ENCODE peak calls at places on chromosomes 3 and 15, in four cellular contexts. C is colonic mucosa, T is stomach, X is AG04450. N is an unnamed sample.

GRCh38 chr3:119653871-119654270 is 6.5 kb downstream of the POPDC2 start:
- DNase-seq in T (no peak), C (no peak), X (no peak), N (no peak)

GRCh38 chr3:142004025-142004424 is 127.6 kb downstream of the ATP1B3 start:
- DNase-seq in X (no peak), T (no peak), C (no peak), N (no peak)

GRCh38 chr3:123576119-123576518 is 8.7 kb downstream of the HACD2 start:
- DNase-seq in T (no peak), X (no peak), C (no peak), N (peak)

GRCh38 chr3:136463170-136463569 is 213.0 kb downstream of the PCCB start:
- DNase-seq in T (no peak), X (no peak), C (no peak), N (no peak)

GRCh38 chr3:141401584-141402475 is 33.5 kb downstream of the ZBTB38 start:
- DNase-seq in T (peak), C (peak), X (no peak), N (peak)

GRCh38 chr15:31435891-31436628 is 109.4 kb downstream of the KLF13 start:
- DNase-seq in T (no peak), C (peak), X (no peak), N (peak)

GRCh38 chr3:75171632-75172230 is 492.4 kb upstream of the FRG2C start:
- DNase-seq in C (no peak), T (no peak), X (no peak), N (peak)

GRCh38 chr3:98329392-98330124 is 24.1 kb upstream of the OR5K4 start:
- DNase-seq in T (peak), X (peak), C (peak), N (peak)

GRCh38 chr15:75123395-75123794 is 78.3 kb upstream of the C15orf39 start:
- DNase-seq in C (no peak), T (no peak), X (peak), N (peak)

GRCh38 chr15:43886558-43886957 is 59.8 kb downstream of the WDR76 start:
- DNase-seq in T (no peak), C (no peak), X (no peak), N (no peak)

GRCh38 chr3:161409069-161409468 is 37.8 kb upstream of the SPTSSB start:
- DNase-seq in C (peak), X (no peak), T (no peak), N (peak)

GRCh38 chr3:184171562-184171961 is 3.1 kb upstream of the AP2M1 start:
- DNase-seq in X (no peak), T (no peak), C (no peak), N (no peak)

GRCh38 chr3:111864821-111865656 is 6.0 kb downstream of the PHLDB2 start:
- DNase-seq in X (peak), C (no peak), T (no peak), N (peak)

GRCh38 chr15:80578206-80578595 is 116.9 kb upstream of the ABHD17C start:
- DNase-seq in C (no peak), T (no peak), X (no peak), N (no peak)

GRCh38 chr3:147616998-147617619 is 207.9 kb downstream of the ZIC1 start:
- DNase-seq in X (no peak), C (no peak), T (no peak), N (peak)

DNA sequence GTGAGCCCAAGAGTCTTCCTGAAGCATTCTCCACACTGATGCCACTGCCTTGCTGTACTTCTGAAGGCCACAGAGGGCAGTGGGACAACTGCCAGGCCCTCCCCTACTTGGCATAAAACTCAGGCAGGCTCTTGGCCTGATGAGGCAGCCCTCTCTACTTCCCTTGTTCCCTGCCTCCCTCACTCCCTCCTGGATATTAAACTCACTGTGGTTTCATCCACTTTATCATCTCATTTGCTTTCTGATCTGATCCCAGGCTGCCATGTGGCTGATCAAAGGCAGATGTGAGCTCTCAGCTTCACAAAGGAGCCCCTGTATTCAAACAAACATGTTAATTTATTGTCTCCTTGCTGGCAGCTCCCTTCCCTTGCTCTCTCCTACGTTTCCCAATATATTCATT is 533.5 kb downstream of the IGSF11 start:
- DNase-seq in C (peak), X (no peak), T (peak), N (no peak)
- TF ChIP-seq CTCF in C (no peak), X (no peak), T (no peak), N (no peak)

GRCh38 chr3:69251078-69251805 is 128.8 kb upstream of the LMOD3 start:
- DNase-seq in C (no peak), X (no peak), T (no peak), N (no peak)

GRCh38 chr3:69249001-69249400 is 126.6 kb upstream of the LMOD3 start:
- DNase-seq in C (no peak), T (no peak), X (no peak), N (no peak)

GRCh38 chr3:69248394-69248793 is 126.0 kb upstream of the LMOD3 start:
- DNase-seq in C (peak), T (no peak), X (no peak), N (no peak)

GRCh38 chr3:69252141-69252540 is 129.7 kb upstream of the LMOD3 start:
- DNase-seq in X (no peak), C (no peak), T (no peak), N (no peak)

DNA sequence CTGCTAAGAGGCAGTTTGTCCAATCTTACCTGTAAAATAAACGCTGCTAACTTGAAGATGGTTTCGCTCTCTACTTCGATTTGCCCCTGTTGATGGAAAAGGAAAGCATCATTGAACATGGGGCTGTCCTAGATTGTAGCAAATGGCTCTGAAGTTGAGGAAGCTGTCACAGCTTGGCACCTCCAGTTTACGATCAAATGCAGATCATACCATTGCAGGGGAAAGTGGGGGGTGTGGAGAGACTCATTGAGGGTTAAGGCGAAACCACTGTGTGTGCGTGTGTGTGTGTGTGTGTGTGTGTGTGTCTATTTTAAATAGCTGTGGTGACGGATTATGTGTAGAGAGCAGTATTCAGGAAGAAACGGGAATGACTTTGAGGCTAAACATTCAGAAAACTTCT is 127.6 kb upstream of the LMOD3 start:
- DNase-seq in X (no peak), T (peak), C (peak), N (peak)
- H3K4me3 ChIP-seq in X (no peak), T (peak), C (peak), N (no peak)

GRCh38 chr3:127573401-127573800 is 17.1 kb downstream of the TPRA1 start:
- DNase-seq in T (no peak), C (no peak), X (no peak), N (no peak)
- TF ChIP-seq CTCF in T (no peak), C (no peak), X (no peak), N (no peak)

GRCh38 chr15:63256433-63256884 is 20.9 kb upstream of the APH1B start:
- DNase-seq in C (no peak), X (no peak), T (no peak), N (peak)
- H3K4me3 ChIP-seq in C (no peak), X (no peak), T (no peak), N (no peak)

DNA sequence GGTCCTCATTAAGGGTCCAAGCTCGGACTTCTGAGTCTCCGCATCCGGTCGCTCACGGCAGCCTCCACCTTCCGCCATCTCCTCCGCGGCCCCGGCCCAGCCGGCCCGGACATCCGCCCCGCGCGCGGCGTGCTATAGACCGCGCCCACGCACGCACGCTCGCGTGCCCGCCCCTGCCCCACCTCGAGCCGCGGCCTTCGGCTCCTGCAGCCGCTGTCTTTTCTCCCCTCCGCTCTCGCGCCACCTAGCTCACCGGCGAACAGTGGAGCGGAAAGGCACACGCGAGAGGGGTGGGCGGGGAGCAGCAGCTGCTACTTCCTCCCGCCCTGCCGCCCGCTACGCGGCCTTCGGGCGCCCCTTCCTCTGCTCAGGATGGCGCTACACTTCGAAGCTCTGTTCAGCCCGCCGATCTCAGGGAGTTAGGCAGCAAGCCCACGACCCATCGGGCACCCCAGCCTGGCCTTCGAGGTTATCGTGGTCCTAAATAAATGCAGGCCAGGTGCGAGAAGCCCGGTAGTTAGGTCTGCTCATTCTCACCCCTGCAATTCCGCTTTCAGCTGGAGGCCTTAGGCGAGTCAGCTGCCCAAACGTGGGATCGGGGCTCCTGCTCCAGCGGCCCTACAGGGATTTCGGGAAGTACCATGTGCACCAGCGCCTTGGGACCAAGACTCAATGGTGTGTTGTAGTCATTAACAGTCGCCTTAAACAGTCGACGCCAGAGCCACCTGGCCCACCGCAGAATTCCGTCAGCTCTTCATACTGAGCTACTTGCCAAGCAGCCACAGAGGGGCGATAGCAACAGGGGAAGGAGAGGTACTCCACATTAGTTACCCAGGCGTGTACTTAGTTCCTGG is at the start of gene USP4:
- DNase-seq in T (peak), C (peak), X (peak), N (peak)
- TF ChIP-seq CTCF in T (no peak), C (peak), X (peak), N (peak)

GRCh38 chr3:65593780-65594752 is 444.7 kb downstream of the MAGI1 start:
- DNase-seq in X (no peak), C (no peak), T (no peak), N (no peak)
- H3K4me3 ChIP-seq in X (no peak), C (no peak), T (no peak), N (no peak)

GRCh38 chr15:94028809-94029208 is 202.6 kb upstream of the MCTP2 start:
- DNase-seq in X (no peak), C (no peak), T (no peak), N (no peak)
- TF ChIP-seq CTCF in X (no peak), C (no peak), T (no peak), N (no peak)

GRCh38 chr3:127394984-127395662 is 107.3 kb upstream of the PRR20G start:
- DNase-seq in X (no peak), C (no peak), T (no peak), N (no peak)

GRCh38 chr3:127399154-127399553 is 111.3 kb upstream of the PRR20G start:
- DNase-seq in T (no peak), X (no peak), C (no peak), N (no peak)

GRCh38 chr3:127395663-127396320 is 107.9 kb upstream of the PRR20G start:
- DNase-seq in C (no peak), T (no peak), X (no peak), N (no peak)

GRCh38 chr3:127394031-127394430 is 106.2 kb upstream of the PRR20G start:
- DNase-seq in X (no peak), T (no peak), C (no peak), N (no peak)

DNA sequence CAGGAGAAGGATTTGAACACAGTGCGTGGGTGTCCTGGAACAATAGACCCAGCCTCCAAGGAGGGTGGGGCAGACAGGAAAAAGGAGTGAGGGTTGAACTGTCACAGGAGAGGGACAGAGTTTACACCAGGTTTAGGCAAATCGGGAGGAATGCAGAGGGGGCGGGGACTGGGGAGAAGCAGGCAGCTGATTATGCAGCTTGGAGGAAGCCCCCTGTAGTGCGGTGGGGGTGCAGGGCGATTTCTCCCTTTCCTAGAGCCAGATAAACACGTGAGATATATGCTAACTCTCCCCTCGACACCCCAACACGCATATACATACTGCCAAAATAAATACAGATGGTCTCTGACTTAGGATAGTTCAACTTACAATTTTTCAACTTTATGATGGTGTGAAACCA is 108.6 kb upstream of the PRR20G start:
- DNase-seq in C (no peak), X (no peak), T (no peak), N (no peak)
- H3K4me3 ChIP-seq in C (no peak), X (no peak), T (no peak), N (no peak)